ENCODE peak calls at places on chromosomes 3 and 15, in six cellular contexts. S is nephron progenitor cell, P is transverse colon, Q is tibial nerve, H is GM13976, N is hepatocyte. L is an unnamed sample.
A peak's percentile ranks its signal among the peaks of the same experiment; 100 is the strongest.

GRCh38 chr15:32872606-32873291 is 154.9 kb downstream of the GREM1 start:
- DNase-seq in S (no peak), P (peak; percentile 48), Q (peak; percentile 18), H (no peak), N (peak; percentile 34), L (peak; percentile 8)

GRCh38 chr3:19644405-19644804 is 289.6 kb downstream of the EFHB start:
- DNase-seq in S (no peak), P (no peak), Q (no peak), H (no peak), N (no peak), L (no peak)

GRCh38 chr3:171266034-171266805 is 194.0 kb downstream of the TNIK start:
- DNase-seq in S (no peak), P (no peak), Q (no peak), H (no peak), N (no peak), L (no peak)

GRCh38 chr3:147404000-147404799 is 2.1 kb downstream of the ZIC4 start:
- DNase-seq in S (no peak), P (no peak), Q (no peak), H (no peak), N (no peak), L (no peak)

GRCh38 chr3:145981057-145981456 is 179.9 kb downstream of the PLOD2 start:
- DNase-seq in S (no peak), P (no peak), Q (no peak), H (no peak), N (no peak), L (no peak)

GRCh38 chr15:70447927-70448698 is 315.2 kb downstream of the UACA start:
- DNase-seq in S (no peak), P (peak; percentile 30), Q (no peak), H (no peak), N (no peak), L (no peak)

GRCh38 chr3:125322166-125322565 is 53.0 kb downstream of the ZNF148 start:
- DNase-seq in S (no peak), P (no peak), Q (no peak), H (no peak), N (no peak), L (peak; percentile 87)

GRCh38 chr15:43025150-43025549 is 80.7 kb downstream of the UBR1 start:
- DNase-seq in S (no peak), P (no peak), Q (no peak), H (no peak), N (no peak), L (no peak)

GRCh38 chr15:40282144-40282869 is 557 bp downstream of the ANKRD63 start:
- DNase-seq in S (peak; percentile 72), P (peak; percentile 50), Q (no peak), H (peak; percentile 78), N (peak; percentile 54), L (no peak)

GRCh38 chr15:78317145-78317836 is 17.9 kb upstream of the SKIC8 start:
- DNase-seq in S (no peak), P (peak; percentile 56), Q (no peak), H (no peak), N (no peak), L (no peak)

GRCh38 chr15:68384451-68385239 is 47.3 kb downstream of the ITGA11 start:
- DNase-seq in S (no peak), P (no peak), Q (no peak), H (no peak), N (peak; percentile 74), L (no peak)

GRCh38 chr3:126357299-126358037 is at the start of gene KLF15:
- DNase-seq in S (peak; percentile 90), P (peak; percentile 89), Q (peak; percentile 86), H (peak; percentile 96), N (peak; percentile 97), L (peak; percentile 33)

GRCh38 chr3:160481856-160482255 is 32.3 kb upstream of the TRIM59 start:
- DNase-seq in S (no peak), P (no peak), Q (no peak), H (no peak), N (no peak), L (no peak)

GRCh38 chr3:25378912-25379311 is 49.2 kb upstream of the RARB start:
- DNase-seq in S (no peak), P (no peak), Q (no peak), H (no peak), N (peak; percentile 24), L (no peak)

GRCh38 chr3:69240651-69241578 is 118.5 kb upstream of the LMOD3 start:
- DNase-seq in S (no peak), P (no peak), Q (no peak), H (no peak), N (peak; percentile 39), L (no peak)

GRCh38 chr3:56303508-56303907 is 164.8 kb downstream of the ERC2 start:
- DNase-seq in S (peak; percentile 60), P (no peak), Q (no peak), H (peak; percentile 33), N (peak; percentile 67), L (no peak)

GRCh38 chr15:60215225-60215963 is 182.4 kb downstream of the ANXA2 start:
- DNase-seq in S (no peak), P (no peak), Q (no peak), H (no peak), N (no peak), L (no peak)

GRCh38 chr3:49377483-49377882 is 19.3 kb upstream of the GPX1 start:
- DNase-seq in S (no peak), P (no peak), Q (no peak), H (peak; percentile 38), N (no peak), L (no peak)

GRCh38 chr3:183533410-183534132 is 21.9 kb downstream of the KLHL6 start:
- DNase-seq in S (no peak), P (peak; percentile 52), Q (no peak), H (peak; percentile 60), N (peak; percentile 71), L (no peak)

GRCh38 chr3:32443471-32443870 is 51.8 kb downstream of the CMTM7 start:
- DNase-seq in S (no peak), P (no peak), Q (no peak), H (no peak), N (no peak), L (no peak)

DNA sequence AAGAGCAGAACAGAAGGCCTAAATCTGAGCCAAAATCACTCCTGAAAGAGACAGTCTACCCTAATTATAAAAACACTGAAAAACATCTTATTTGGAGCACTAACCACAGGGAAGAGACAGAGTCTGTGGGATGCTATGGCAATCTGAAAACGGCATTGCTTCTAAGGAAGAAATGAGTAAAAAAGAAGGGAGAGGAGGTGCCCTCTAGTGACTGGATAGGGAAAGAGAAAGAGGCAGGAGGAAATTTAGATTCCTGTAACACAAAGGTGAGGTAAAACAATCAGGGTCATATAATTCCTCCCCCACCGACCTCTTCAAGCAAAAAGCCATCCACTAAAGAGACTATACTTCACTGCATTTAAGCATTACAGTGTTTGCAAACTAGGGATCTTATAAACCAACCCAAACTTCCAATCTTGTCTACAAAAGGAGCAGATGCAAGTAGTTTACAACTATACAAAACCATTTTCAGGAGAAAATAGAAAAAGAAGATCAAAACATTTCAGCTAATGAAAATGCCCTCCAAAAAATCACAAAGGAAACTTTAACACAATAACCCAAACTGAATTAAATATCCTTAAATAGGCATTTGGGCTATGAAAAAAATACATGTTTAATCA is 32.6 kb downstream of the HACD2 start:
- DNase-seq in S (no peak), P (no peak), Q (no peak), H (peak; percentile 35), N (no peak), L (no peak)
- TF ChIP-seq CTCF in S (peak; percentile 38), P (peak; percentile 39), Q (peak; percentile 13), H (peak; percentile 50), N (peak; percentile 28), L (peak; percentile 72)

DNA sequence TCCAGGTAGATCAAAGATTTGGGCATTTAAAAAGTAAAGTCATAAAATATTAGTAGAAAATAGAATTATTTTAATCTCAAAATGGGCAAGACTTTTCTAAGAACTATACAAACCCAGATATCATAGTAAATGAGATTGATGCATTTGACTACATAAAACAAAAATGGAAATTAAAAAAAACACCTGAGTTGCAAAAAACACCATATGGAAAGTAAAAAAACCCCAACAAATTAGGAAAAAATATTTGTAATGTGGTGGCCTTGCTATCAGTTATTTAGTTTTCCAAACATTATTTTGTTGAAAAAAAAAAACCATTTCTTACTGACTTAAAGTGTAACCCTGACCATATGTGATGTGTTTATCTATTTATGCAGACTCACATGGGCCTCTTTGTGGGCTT is 97.2 kb downstream of the PDCD6IP start:
- DNase-seq in S (no peak), P (no peak), Q (no peak), H (no peak), N (no peak), L (no peak)
- TF ChIP-seq CTCF in S (no peak), P (no peak), Q (no peak), H (no peak), N (no peak), L (no peak)

DNA sequence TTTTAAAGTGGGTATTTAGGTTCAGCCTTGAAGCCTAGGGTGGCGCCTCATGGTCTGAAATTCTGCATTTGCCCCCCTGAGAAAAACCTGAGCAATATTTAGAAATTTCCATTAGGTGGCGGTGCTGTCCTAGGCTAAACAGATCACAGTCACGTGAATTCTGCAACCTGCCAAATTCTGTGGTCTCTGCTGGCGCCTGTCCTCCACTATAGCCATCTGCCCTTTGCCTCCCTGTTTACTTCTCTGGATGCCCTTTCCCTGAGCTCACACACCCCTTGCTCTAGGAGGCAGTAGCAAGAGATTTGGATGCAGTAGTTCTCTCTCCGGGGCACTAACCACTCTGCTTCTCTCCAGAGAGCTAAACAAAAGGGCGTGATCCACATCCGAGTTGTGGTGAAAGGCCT is 9.1 kb downstream of the MRPS11 start:
- DNase-seq in S (peak; percentile 21), P (no peak), Q (no peak), H (peak; percentile 58), N (peak; percentile 72), L (peak; percentile 30)
- TF ChIP-seq CTCF in S (peak; percentile 50), P (peak; percentile 38), Q (peak; percentile 34), H (peak; percentile 20), N (peak; percentile 66), L (peak; percentile 55)

GRCh38 chr3:195462308-195462610 is 19.4 kb upstream of the ACAP2 start:
- DNase-seq in S (no peak), P (peak; percentile 46), Q (no peak), H (no peak), N (no peak), L (peak; percentile 57)

GRCh38 chr3:195461518-195462307 is 18.9 kb upstream of the ACAP2 start:
- DNase-seq in S (no peak), P (peak; percentile 29), Q (no peak), H (no peak), N (no peak), L (no peak)

GRCh38 chr3:195460355-195460754 is 17.5 kb upstream of the ACAP2 start:
- DNase-seq in S (no peak), P (no peak), Q (no peak), H (no peak), N (no peak), L (no peak)

GRCh38 chr3:195455789-195456188 is 13.0 kb upstream of the ACAP2 start:
- DNase-seq in S (no peak), P (no peak), Q (no peak), H (no peak), N (no peak), L (no peak)

DNA sequence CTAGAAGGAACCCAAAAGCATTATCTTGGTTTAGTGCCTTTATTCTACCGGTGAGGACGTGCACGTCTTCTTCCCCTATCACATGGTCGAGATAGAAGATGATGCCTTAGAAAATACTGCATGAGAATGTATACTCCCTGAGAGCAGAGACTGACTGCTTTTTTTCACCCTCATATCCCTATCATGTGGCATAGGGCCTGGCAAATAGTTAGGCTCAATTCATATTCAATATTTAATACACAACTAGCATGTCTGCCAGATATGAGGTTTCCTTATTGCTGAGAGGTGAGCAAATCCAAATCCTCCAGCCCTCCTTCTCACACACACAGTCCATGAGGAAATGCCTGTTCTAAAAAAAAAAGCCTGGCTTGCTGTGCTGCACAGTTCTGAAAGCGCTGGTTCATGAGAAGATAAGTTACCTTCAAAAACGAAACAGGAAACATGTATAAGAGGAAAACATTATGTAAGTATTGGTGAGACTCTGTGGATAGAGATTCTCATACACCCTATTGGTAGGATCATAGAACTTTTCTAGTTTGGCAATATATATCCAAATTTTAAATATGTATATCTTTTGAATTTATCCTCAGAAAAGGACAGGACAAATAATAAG is 15.5 kb upstream of the ACAP2 start:
- DNase-seq in S (no peak), P (no peak), Q (no peak), H (peak; percentile 63), N (no peak), L (no peak)
- TF ChIP-seq CTCF in S (no peak), P (no peak), Q (no peak), H (no peak), N (no peak), L (no peak)

L was measured in LNCaP clone FGC.